ENCODE peak calls at places on chromosomes 11 and 22, in nine cellular contexts. B is right lobe of liver; Y is heart right ventricle; F is neuronal stem cell; V is CD4-positive, CD25-positive, alpha-beta regulatory T cell; C is tibial nerve; Q is right atrium auricular region; R is colonic mucosa; T is naive thymus-derived CD4-positive, alpha-beta T cell. K is an unnamed sample.
A peak's percentile ranks its signal among the peaks of the same experiment; 100 is the strongest.

GRCh38 chr11:112962854-112963367 is 1.7 kb downstream of the NCAM1 start:
- DNase-seq in F (peak; percentile 65), V (no peak), C (no peak), R (peak; percentile 42), Q (no peak), Y (peak; percentile 71), B (peak; percentile 54), T (no peak), K (no peak)

GRCh38 chr11:59918987-59919589 is 19.1 kb upstream of the OOSP1 start:
- DNase-seq in R (peak; percentile 56), Y (no peak), B (no peak), V (peak; percentile 50), C (peak; percentile 38), Q (no peak), F (peak; percentile 3), T (no peak), K (no peak)

GRCh38 chr11:129018991-129019390 is 76.3 kb upstream of the TP53AIP1 start:
- DNase-seq in Q (no peak), C (no peak), R (peak; percentile 60), F (no peak), T (no peak), Y (no peak), V (no peak), B (no peak), K (no peak)

GRCh38 chr11:10646956-10647355 is 46.6 kb downstream of the IRAG1 start:
- DNase-seq in F (no peak), Y (no peak), R (no peak), C (no peak), Q (no peak), B (no peak), T (no peak), V (no peak), K (no peak)

GRCh38 chr11:94675788-94676187 is 92.4 kb upstream of the AMOTL1 start:
- DNase-seq in V (no peak), R (no peak), T (no peak), Y (no peak), C (no peak), F (no peak), Q (no peak), B (no peak), K (no peak)

GRCh38 chr22:41257696-41258095 is 17.0 kb upstream of the CHADL start:
- DNase-seq in B (no peak), Y (no peak), T (no peak), R (no peak), F (no peak), C (no peak), Q (no peak), V (no peak), K (no peak)

GRCh38 chr11:78419327-78419726 is 1.7 kb upstream of the GAB2 start:
- DNase-seq in T (no peak), Q (peak; percentile 94), V (no peak), Y (peak; percentile 22), R (peak; percentile 42), F (no peak), B (no peak), C (peak; percentile 72), K (peak; percentile 56)

GRCh38 chr11:123303924-123304323 is 108.9 kb upstream of the CLMP start:
- DNase-seq in Y (no peak), R (no peak), F (no peak), C (no peak), Q (no peak), T (no peak), B (no peak), V (peak; percentile 34), K (no peak)

GRCh38 chr11:614583-615452 is 932 bp downstream of the IRF7 start:
- DNase-seq in T (no peak), C (no peak), B (peak; percentile 90), Q (no peak), R (no peak), V (peak; percentile 30), F (no peak), Y (peak; percentile 59), K (no peak)

GRCh38 chr11:65589444-65590239 is 6.0 kb downstream of the KCNK7 start:
- DNase-seq in Q (no peak), F (no peak), B (peak; percentile 48), T (no peak), R (no peak), Y (no peak), C (no peak), V (no peak), K (no peak)

GRCh38 chr11:117597083-117597482 is 199.9 kb downstream of the DSCAML1 start:
- DNase-seq in V (peak; percentile 60), Y (peak; percentile 43), B (no peak), F (peak; percentile 66), Q (no peak), R (peak; percentile 30), T (no peak), C (no peak), K (peak; percentile 31)

GRCh38 chr11:107563702-107564101 is 1.8 kb downstream of the ALKBH8 start:
- DNase-seq in F (no peak), V (peak; percentile 71), T (peak; percentile 30), Y (no peak), Q (no peak), R (peak; percentile 35), B (no peak), C (peak; percentile 38), K (no peak)

GRCh38 chr11:2777871-2778629 is 78.3 kb upstream of the KCNQ1OT1 start:
- DNase-seq in T (no peak), C (no peak), Y (no peak), V (no peak), B (peak; percentile 46), F (no peak), R (peak; percentile 22), Q (peak; percentile 53), K (peak; percentile 28)

GRCh38 chr11:45154276-45154675 is 7.8 kb downstream of the PRDM11 start:
- DNase-seq in T (no peak), R (peak; percentile 12), C (no peak), V (no peak), Y (no peak), Q (peak; percentile 38), F (no peak), B (no peak), K (no peak)

GRCh38 chr11:10747733-10748132 is 3.3 kb upstream of the CTR9 start:
- DNase-seq in F (no peak), C (no peak), R (no peak), Q (no peak), T (no peak), Y (no peak), B (no peak), V (no peak), K (no peak)

GRCh38 chr11:72968395-72968794 is 154.2 kb downstream of the ATG16L2 start:
- DNase-seq in C (no peak), Y (no peak), Q (no peak), R (no peak), T (no peak), B (no peak), V (no peak), F (no peak), K (no peak)

GRCh38 chr11:90856790-90857189 is 633.9 kb upstream of the CHORDC1 start:
- DNase-seq in V (no peak), C (no peak), F (no peak), R (no peak), Y (no peak), B (no peak), T (no peak), Q (no peak), K (no peak)

GRCh38 chr11:18731949-18732821 is 6.2 kb upstream of the IGSF22 start:
- DNase-seq in R (peak; percentile 52), B (no peak), V (peak; percentile 55), C (peak; percentile 83), T (peak; percentile 48), F (peak; percentile 63), Y (peak; percentile 48), Q (peak; percentile 72), K (no peak)

GRCh38 chr11:120337896-120338840 is 2.0 kb downstream of the ARHGEF12 start:
- DNase-seq in Q (no peak), R (no peak), C (no peak), F (no peak), Y (no peak), V (no peak), B (no peak), T (no peak), K (no peak)

GRCh38 chr11:17596711-17597110 is 49.7 kb downstream of the OTOG start:
- DNase-seq in F (no peak), B (no peak), V (no peak), R (no peak), T (no peak), C (no peak), Q (peak; percentile 34), Y (no peak), K (no peak)

GRCh38 chr11:60953781-60954180 is 1.8 kb upstream of the SLC15A3 start:
- DNase-seq in B (no peak), R (no peak), Q (no peak), C (no peak), T (no peak), V (no peak), F (no peak), Y (no peak), K (no peak)
- H3K4me3 ChIP-seq in B (no peak overlapping the region), R (no peak overlapping the region), Q (no peak overlapping the region), C (no peak overlapping the region), T (no peak overlapping the region), V (no peak overlapping the region), F (no peak overlapping the region), Y (no peak overlapping the region), K (no peak overlapping the region)

GRCh38 chr11:7584910-7585309 is 71.1 kb downstream of the PPFIBP2 start:
- DNase-seq in B (no peak), Q (peak; percentile 2), F (no peak), T (no peak), C (no peak), R (no peak), V (no peak), Y (no peak), K (no peak)
- H3K4me1 ChIP-seq in B (no peaks in the 10 kb centered on the region), Q (no peaks in the 10 kb centered on the region), F (peaks cover 10% of the 10 kb centered on the region), T (no peaks in the 10 kb centered on the region), C (peaks cover 51% of the 10 kb centered on the region), R (no peaks in the 10 kb centered on the region), V (no peaks in the 10 kb centered on the region), Y (peaks cover 46% of the 10 kb centered on the region), K (peaks cover 3% of the 10 kb centered on the region)

DNA sequence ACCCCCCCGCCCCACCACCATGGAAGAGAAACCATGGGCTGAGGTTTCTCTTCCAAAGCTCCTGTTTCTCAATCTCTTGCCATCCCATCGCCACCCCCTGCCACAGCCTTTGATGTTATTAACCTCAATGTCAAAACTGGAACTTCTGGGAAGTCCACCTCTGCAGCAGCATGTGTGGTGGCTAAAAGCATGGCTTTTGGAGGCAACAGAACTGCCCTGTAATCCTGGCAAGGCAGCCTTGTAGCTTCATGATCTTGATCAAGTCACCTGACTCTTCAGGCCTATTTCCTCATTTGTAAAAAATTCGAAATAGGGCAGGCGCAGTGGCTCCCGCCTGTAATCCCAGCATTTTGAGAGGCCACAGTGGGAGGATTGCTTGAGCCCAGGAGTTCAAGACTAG is 3.5 kb upstream of the COX8A start:
- DNase-seq in Y (no peak), V (no peak), C (no peak), Q (no peak), B (no peak), T (no peak), F (no peak), R (no peak), K (no peak)
- H3K9me3 ChIP-seq in Y (no peaks in the 10 kb centered on the region), V (no peaks in the 10 kb centered on the region), C (no peaks in the 10 kb centered on the region), Q (no peaks in the 10 kb centered on the region), B (no peaks in the 10 kb centered on the region), T (no peaks in the 10 kb centered on the region), F (no peaks in the 10 kb centered on the region), R (no peaks in the 10 kb centered on the region), K (no peaks in the 10 kb centered on the region)

DNA sequence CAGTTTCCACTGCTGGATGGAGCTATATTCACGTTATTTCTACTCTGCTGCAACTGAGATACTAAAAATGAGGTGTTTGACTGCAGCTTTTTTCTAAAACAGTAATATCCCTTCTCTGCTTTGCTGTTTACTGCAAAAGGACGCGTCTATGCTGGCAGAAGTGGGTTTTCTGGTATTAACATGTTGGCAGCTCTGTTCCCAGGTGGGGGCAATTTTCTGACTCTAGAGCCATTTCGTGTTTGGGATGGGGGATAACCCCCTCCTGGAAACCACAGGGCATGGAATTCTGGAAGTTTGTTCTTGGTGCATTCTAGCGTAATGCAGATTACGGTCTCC is 4.9 kb downstream of the GRK2 start:
- DNase-seq in V (no peak), R (no peak), Y (no peak), C (no peak), F (no peak), B (no peak), Q (no peak), T (no peak), K (no peak)
- H3K4me3 ChIP-seq in V (peak overlapping the region; percentile 91), R (no peak overlapping the region), Y (no peak overlapping the region), C (peak overlapping the region; percentile 99), F (no peak overlapping the region), B (peak overlapping the region; percentile 31), Q (no peak overlapping the region), T (peak overlapping the region; percentile 94), K (no peak overlapping the region)